ENCODE peak calls at places on chromosome 6, in six cellular contexts. U, L, J, T, R and X are unnamed samples.

GRCh38 chr6:129598244-129599187 is 111.5 kb downstream of the ARHGAP18 start:
- DNase-seq in R (peak; percentile 11), L (no peak), U (peak; percentile 76), J (no peak), T (peak; percentile 63), X (no peak)

GRCh38 chr6:150987371-150987828 is 121.9 kb downstream of the MTHFD1L start:
- DNase-seq in J (no peak), L (no peak), U (no peak), R (no peak), T (no peak), X (no peak)

GRCh38 chr6:154555075-154555677 is 44.7 kb upstream of the CNKSR3 start:
- DNase-seq in J (no peak), R (no peak), T (no peak), U (peak; percentile 13), L (no peak), X (no peak)

GRCh38 chr6:2770171-2770570 is 5.0 kb downstream of the WRNIP1 start:
- DNase-seq in T (peak; percentile 80), R (no peak), U (no peak), L (no peak), J (no peak), X (peak; percentile 86)

GRCh38 chr6:89475634-89476033 is 42.7 kb downstream of the ANKRD6 start:
- DNase-seq in J (no peak), R (no peak), T (no peak), L (no peak), U (peak; percentile 13), X (no peak)

GRCh38 chr6:44256291-44257006 is 879 bp downstream of the SLC35B2 start:
- DNase-seq in R (no peak), L (no peak), U (no peak), T (no peak), J (no peak), X (no peak)

GRCh38 chr6:17740559-17741220 is 34.0 kb upstream of the NUP153 start:
- DNase-seq in T (no peak), R (no peak), J (no peak), U (no peak), L (no peak), X (no peak)

GRCh38 chr6:30007132-30007764 is 53.8 kb upstream of the POLR1H start:
- DNase-seq in L (peak; percentile 74), T (no peak), J (no peak), U (no peak), R (peak; percentile 52), X (peak; percentile 26)

GRCh38 chr6:37021356-37022129 is 16.1 kb downstream of the FGD2 start:
- DNase-seq in U (no peak), J (no peak), L (no peak), R (no peak), T (peak; percentile 42), X (no peak)

DNA sequence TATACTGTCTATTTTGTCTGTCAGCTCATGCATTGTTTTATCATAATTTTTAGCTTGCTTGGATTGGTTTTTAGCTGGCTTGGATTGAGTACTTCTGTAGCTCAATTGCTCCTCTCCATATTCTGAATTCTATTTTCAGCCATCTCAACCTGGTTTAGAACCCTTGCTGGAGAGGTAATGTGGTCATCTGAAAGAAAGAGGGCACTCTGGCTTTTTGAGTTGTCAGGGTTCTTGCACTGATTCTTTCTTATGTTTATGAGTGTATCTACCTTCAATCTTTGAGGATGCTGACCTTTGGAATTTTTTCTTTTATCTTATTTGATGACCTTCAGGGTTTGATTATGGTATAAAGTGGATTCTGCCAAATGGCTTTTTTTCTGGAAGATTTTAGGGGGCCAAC is 632.7 kb upstream of the ID4 start:
- DNase-seq in J (no peak), R (no peak), L (no peak), U (no peak), T (no peak), X (no peak)
- TF ChIP-seq CTCF in J (no peak), R (no peak), L (no peak), U (no peak), T (no peak), X (no peak)

GRCh38 chr6:32969685-32970412 is 1.5 kb downstream of the BRD2 start:
- DNase-seq in T (peak; percentile 79), U (peak; percentile 71), J (peak; percentile 74), R (peak; percentile 76), L (peak; percentile 76), X (peak; percentile 82)
- TF ChIP-seq CTCF in T (peak; percentile 23), U (peak; percentile 30), J (peak; percentile 63), R (peak; percentile 21), L (peak; percentile 28), X (peak; percentile 44)

DNA sequence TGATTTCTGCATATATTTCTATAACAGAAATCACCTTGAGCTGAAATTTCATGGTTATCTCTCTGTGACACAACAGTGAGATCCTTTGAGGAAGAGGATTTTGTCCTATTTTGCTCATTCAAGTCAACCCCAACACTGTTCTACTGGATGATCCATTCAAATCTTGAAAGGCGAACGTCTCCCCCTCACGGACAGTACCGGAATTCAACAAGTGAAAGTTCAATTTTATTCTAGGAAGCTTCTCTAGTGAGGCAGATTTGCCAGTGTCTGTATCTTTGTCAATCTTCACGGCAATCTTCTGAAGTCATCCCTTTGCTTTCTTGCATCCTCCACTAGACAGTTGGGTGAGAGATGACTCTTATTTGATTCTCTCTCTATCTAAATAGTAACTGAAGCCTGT is 91.7 kb upstream of the PDE7B start:
- DNase-seq in R (no peak), L (no peak), U (no peak), T (no peak), J (no peak), X (no peak)
- TF ChIP-seq CTCF in R (no peak), L (no peak), U (no peak), T (peak; percentile 36), J (no peak), X (no peak)

GRCh38 chr6:121615493-121615892 is 180.0 kb downstream of the GJA1 start:
- DNase-seq in T (no peak), U (no peak), L (no peak), J (no peak), R (no peak), X (no peak)
- TF ChIP-seq CTCF in T (no peak), U (peak; percentile 43), L (no peak), J (no peak), R (no peak), X (no peak)

GRCh38 chr6:134878136-134878535 is 71.8 kb downstream of the ALDH8A1 start:
- DNase-seq in T (no peak), R (no peak), U (no peak), L (no peak), J (no peak), X (no peak)

GRCh38 chr6:134883314-134883713 is 66.6 kb downstream of the ALDH8A1 start:
- DNase-seq in L (no peak), U (no peak), R (no peak), J (no peak), T (no peak), X (no peak)

GRCh38 chr6:134884752-134885151 is 65.1 kb downstream of the ALDH8A1 start:
- DNase-seq in J (no peak), U (no peak), L (no peak), T (no peak), R (no peak), X (no peak)

GRCh38 chr6:134880487-134881190 is 69.3 kb downstream of the ALDH8A1 start:
- DNase-seq in R (no peak), J (no peak), U (no peak), L (no peak), T (no peak), X (no peak)

DNA sequence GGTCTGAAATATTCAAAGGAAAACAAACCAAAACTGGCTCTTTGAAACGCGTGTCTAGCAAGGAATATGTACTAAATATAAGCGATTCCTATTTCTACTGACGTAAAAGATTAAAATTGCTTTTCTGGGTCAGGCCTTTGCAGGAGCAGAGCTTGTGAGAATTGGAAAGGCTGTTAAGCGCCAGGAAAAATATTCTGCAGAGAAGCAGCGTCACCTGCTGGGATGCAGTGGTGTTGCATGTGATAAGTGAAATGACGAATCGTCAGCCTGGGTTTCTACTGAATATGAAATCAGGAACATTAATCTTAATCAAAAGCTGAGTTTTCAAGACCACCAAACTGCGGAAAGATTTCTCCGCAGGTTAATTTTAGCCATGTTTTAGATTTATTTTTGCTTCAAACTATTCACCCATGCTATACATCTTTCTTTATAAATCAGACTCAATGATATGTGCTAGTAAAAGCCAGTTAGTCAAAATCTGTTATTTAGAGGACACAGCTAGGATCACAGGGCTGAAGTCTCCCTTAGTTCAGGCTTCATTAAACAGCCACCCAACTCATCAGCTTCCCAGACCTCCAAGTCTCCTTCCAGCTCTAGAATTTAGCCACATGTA is 67.4 kb downstream of the ALDH8A1 start:
- DNase-seq in L (peak; percentile 56), R (peak; percentile 72), J (peak; percentile 69), U (peak; percentile 75), T (peak; percentile 57), X (no peak)
- TF ChIP-seq CTCF in L (peak; percentile 92), R (peak; percentile 96), J (peak; percentile 82), U (peak; percentile 94), T (peak; percentile 96), X (peak; percentile 93)

DNA sequence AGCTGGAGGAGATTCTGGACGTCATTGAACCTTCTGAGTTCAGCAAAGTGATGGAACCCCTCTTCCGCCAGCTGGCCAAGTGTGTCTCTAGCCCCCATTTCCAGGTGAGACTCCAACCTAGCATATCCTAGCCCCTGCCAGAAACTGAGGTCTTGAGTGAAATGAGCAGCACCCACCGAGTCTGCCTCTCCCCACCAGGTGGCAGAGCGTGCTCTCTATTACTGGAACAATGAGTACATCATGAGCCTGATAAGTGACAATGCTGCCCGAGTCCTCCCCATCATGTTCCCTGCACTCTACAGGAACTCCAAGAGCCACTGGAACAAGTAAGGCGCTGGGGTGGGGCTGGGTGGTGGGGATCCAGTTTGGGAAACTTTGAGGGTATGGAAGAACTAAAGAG is 4.6 kb downstream of the MEA1 start:
- DNase-seq in U (no peak), T (peak; percentile 59), J (peak; percentile 53), L (no peak), R (peak; percentile 23), X (peak; percentile 45)
- TF ChIP-seq CTCF in U (peak; percentile 44), T (peak; percentile 52), J (peak; percentile 18), L (no peak), R (no peak), X (peak; percentile 54)